ENCODE peak calls at places on chromosomes 11 and 22, in four cellular contexts. One of them, this sample, is unnamed.
A peak's percentile ranks its signal among the peaks of the same experiment; 100 is the strongest.

GRCh38 chr11:66080055-66080817 is 10.2 kb downstream of the PACS1 start:
- DNase-seq in AG04450: no peak
- DNase-seq in AG09309: peak; percentile 67
- DNase-seq in HFF-Myc: no peak
- DNase-seq in this sample: peak; percentile 54

GRCh38 chr22:24512043-24512442 is 16.9 kb downstream of the UPB1 start:
- DNase-seq in AG04450: no peak
- DNase-seq in AG09309: no peak
- DNase-seq in HFF-Myc: no peak
- DNase-seq in this sample: no peak

GRCh38 chr22:37486224-37486845 is at the start of gene MFNG:
- DNase-seq in AG04450: no peak
- DNase-seq in AG09309: no peak
- DNase-seq in HFF-Myc: no peak
- DNase-seq in this sample: no peak

GRCh38 chr22:50595189-50595588 is 5.4 kb upstream of the MAPK8IP2 start:
- DNase-seq in AG04450: no peak
- DNase-seq in AG09309: no peak
- DNase-seq in HFF-Myc: no peak
- DNase-seq in this sample: no peak

GRCh38 chr11:4577761-4578160 is 3.8 kb upstream of the OR52I2 start:
- DNase-seq in AG04450: no peak
- DNase-seq in AG09309: no peak
- DNase-seq in HFF-Myc: no peak
- DNase-seq in this sample: no peak

GRCh38 chr11:95524328-95525036 is 265.1 kb downstream of the FAM76B start:
- DNase-seq in AG04450: no peak
- DNase-seq in AG09309: no peak
- DNase-seq in HFF-Myc: no peak
- DNase-seq in this sample: no peak

GRCh38 chr11:7032692-7033091 is 12.4 kb downstream of the NLRP14 start:
- DNase-seq in AG04450: no peak
- DNase-seq in AG09309: no peak
- DNase-seq in HFF-Myc: no peak
- DNase-seq in this sample: no peak

GRCh38 chr11:118047749-118048148 is 29.1 kb upstream of the TMPRSS4 start:
- DNase-seq in AG04450: no peak
- DNase-seq in AG09309: no peak
- DNase-seq in HFF-Myc: no peak
- DNase-seq in this sample: no peak

GRCh38 chr22:24105018-24105360 is 76.3 kb upstream of the SUSD2 start:
- DNase-seq in AG04450: no peak
- DNase-seq in AG09309: no peak
- DNase-seq in HFF-Myc: no peak
- DNase-seq in this sample: no peak

GRCh38 chr11:105168457-105168856 is 28.9 kb upstream of the CARD18 start:
- DNase-seq in AG04450: no peak
- DNase-seq in AG09309: no peak
- DNase-seq in HFF-Myc: no peak
- DNase-seq in this sample: no peak

GRCh38 chr11:12234216-12234615 is 123.8 kb downstream of the MICAL2 start:
- DNase-seq in AG04450: no peak
- DNase-seq in AG09309: no peak
- DNase-seq in HFF-Myc: no peak
- DNase-seq in this sample: no peak

DNA sequence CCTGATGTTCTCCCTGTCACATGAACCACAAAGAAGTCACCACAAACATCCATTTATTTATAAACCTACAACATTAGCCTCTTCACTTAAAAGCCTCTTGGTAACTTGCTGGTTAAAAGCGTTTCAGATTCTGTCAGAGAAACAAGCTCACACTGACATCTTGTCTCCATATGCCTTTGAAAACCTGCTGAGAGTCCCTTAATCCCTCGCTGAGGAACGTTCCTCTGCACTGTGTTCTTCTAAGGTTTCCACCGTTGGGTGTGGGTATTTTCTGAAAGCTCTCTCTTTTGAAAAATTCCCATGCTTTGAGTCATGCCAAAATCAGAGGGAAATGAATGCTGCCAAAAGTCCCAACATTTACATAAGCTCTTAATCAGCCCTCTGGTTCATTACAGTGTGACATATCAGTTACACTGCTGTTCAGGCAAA is 149.8 kb downstream of the CCDC34 start:
- DNase-seq in AG04450: peak; percentile 79
- DNase-seq in AG09309: peak; percentile 85
- DNase-seq in HFF-Myc: peak; percentile 98
- DNase-seq in this sample: peak; percentile 95
- H3K4me3 ChIP-seq in AG04450: no peak overlapping the region
- H3K4me3 ChIP-seq in AG09309: no peak overlapping the region
- H3K4me3 ChIP-seq in HFF-Myc: no peak overlapping the region
- H3K4me3 ChIP-seq in this sample: no peak overlapping the region

GRCh38 chr11:79436911-79437273 is 3.9 kb downstream of the TENM4 start:
- DNase-seq in AG04450: no peak
- DNase-seq in AG09309: no peak
- DNase-seq in HFF-Myc: no peak
- DNase-seq in this sample: no peak
- TF ChIP-seq CTCF in AG04450: no peak
- TF ChIP-seq CTCF in AG09309: no peak
- TF ChIP-seq CTCF in HFF-Myc: no peak
- TF ChIP-seq CTCF in this sample: no peak

DNA sequence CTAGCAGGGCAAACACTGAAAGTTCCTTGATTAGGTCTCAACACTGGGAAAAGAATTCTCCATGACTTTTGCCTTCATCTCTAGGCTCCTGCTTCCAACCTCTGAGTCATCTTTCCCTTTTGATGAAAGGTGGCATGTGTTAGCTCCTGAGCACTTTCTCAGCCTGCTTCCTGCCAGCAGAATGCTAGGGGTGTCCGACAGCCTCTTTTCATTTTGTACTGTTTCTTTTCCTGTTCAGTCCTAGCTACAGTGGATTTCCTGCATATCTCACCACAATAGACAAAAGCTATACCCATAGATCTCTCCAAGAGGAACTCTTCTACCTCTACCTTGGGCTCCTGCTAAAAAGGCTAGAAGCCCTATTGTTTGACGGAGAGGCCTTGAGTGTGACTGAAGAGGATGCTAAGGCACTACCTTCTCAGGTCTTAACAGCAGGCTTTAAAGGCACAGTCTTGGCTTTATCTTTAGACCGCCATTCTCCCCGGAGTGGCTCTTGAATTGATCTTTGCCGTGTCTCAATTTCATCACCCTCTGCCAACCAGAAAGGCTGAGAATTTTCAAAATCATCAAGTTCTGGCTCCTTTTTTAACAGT is 145.5 kb downstream of the RBFOX2 start:
- DNase-seq in AG04450: no peak
- DNase-seq in AG09309: no peak
- DNase-seq in HFF-Myc: no peak
- DNase-seq in this sample: no peak
- H3K4me3 ChIP-seq in AG04450: no peak overlapping the region
- H3K4me3 ChIP-seq in AG09309: no peak overlapping the region
- H3K4me3 ChIP-seq in HFF-Myc: no peak overlapping the region
- H3K4me3 ChIP-seq in this sample: no peak overlapping the region

GRCh38 chr22:27684856-27685255 is 116.7 kb downstream of the MN1 start:
- DNase-seq in AG04450: no peak
- DNase-seq in AG09309: no peak
- DNase-seq in HFF-Myc: no peak
- DNase-seq in this sample: no peak

GRCh38 chr22:27681037-27681436 is 120.5 kb downstream of the MN1 start:
- DNase-seq in AG04450: no peak
- DNase-seq in AG09309: no peak
- DNase-seq in HFF-Myc: no peak
- DNase-seq in this sample: no peak

GRCh38 chr22:27679722-27680488 is 121.7 kb downstream of the MN1 start:
- DNase-seq in AG04450: no peak
- DNase-seq in AG09309: no peak
- DNase-seq in HFF-Myc: no peak
- DNase-seq in this sample: no peak

GRCh38 chr22:27680636-27681035 is 120.9 kb downstream of the MN1 start:
- DNase-seq in AG04450: no peak
- DNase-seq in AG09309: no peak
- DNase-seq in HFF-Myc: no peak
- DNase-seq in this sample: no peak

DNA sequence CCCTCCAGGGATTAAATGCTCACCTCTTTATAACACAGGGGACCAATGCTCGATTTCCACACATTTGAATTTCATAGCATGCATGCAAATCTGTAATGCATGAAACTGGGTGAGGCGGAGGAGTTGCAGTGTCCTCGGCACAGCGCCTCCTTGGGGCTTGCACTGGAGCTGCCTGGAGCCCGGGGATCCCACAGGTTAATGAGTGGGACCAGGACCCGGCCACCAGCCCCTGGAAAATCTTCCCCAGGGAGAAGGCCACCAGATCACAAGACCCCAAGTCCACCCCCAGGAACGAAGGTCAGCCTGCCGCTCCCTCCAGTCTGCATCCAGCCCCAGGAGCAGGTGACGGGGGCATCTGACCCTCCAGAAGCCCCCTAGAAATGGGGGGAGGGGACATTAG is 119.1 kb downstream of the MN1 start:
- DNase-seq in AG04450: no peak
- DNase-seq in AG09309: no peak
- DNase-seq in HFF-Myc: no peak
- DNase-seq in this sample: no peak
- TF ChIP-seq CTCF in AG04450: peak; percentile 21
- TF ChIP-seq CTCF in AG09309: peak; percentile 27
- TF ChIP-seq CTCF in HFF-Myc: peak; percentile 26
- TF ChIP-seq CTCF in this sample: no peak

This sample was measured in BJ.